ENCODE peak calls at places on chromosomes 6 and 20, in four cellular contexts. One of them, this sample, is unnamed.

GRCh38 chr6:119978274-119978889 is 628.8 kb upstream of the MAN1A1 start:
- DNase-seq in mesenchymal stem cell: peak; percentile 40
- DNase-seq in IMR-90: peak; percentile 26
- DNase-seq in neuronal stem cell: no peak
- DNase-seq in this sample: peak; percentile 45

GRCh38 chr20:16571333-16571732 is 1.9 kb downstream of the KIF16B start:
- DNase-seq in neuronal stem cell: no peak
- DNase-seq in mesenchymal stem cell: no peak
- DNase-seq in IMR-90: no peak
- DNase-seq in this sample: no peak

GRCh38 chr6:147506704-147507114 is 1.8 kb upstream of the SAMD5 start:
- DNase-seq in neuronal stem cell: peak; percentile 51
- DNase-seq in IMR-90: peak; percentile 45
- DNase-seq in mesenchymal stem cell: peak; percentile 59
- DNase-seq in this sample: peak; percentile 16

GRCh38 chr6:30732237-30732943 is 10.1 kb downstream of the FLOT1 start:
- DNase-seq in mesenchymal stem cell: no peak
- DNase-seq in IMR-90: no peak
- DNase-seq in neuronal stem cell: no peak
- DNase-seq in this sample: no peak

GRCh38 chr20:57589123-57589727 is 28.3 kb downstream of the PCK1 start:
- DNase-seq in IMR-90: no peak
- DNase-seq in mesenchymal stem cell: no peak
- DNase-seq in neuronal stem cell: no peak
- DNase-seq in this sample: no peak

GRCh38 chr6:52284131-52284459 is 447 bp downstream of the MCM3 start:
- DNase-seq in neuronal stem cell: peak; percentile 72
- DNase-seq in mesenchymal stem cell: peak; percentile 51
- DNase-seq in IMR-90: peak; percentile 10
- DNase-seq in this sample: peak; percentile 38

GRCh38 chr6:35602133-35602946 is 86.4 kb downstream of the FKBP5 start:
- DNase-seq in mesenchymal stem cell: peak; percentile 82
- DNase-seq in neuronal stem cell: no peak
- DNase-seq in IMR-90: peak; percentile 32
- DNase-seq in this sample: no peak

GRCh38 chr20:56420028-56420427 is 8.0 kb downstream of the CASS4 start:
- DNase-seq in neuronal stem cell: no peak
- DNase-seq in mesenchymal stem cell: no peak
- DNase-seq in IMR-90: no peak
- DNase-seq in this sample: no peak

GRCh38 chr6:106773482-106773881 is 144.1 kb downstream of the QRSL1 start:
- DNase-seq in mesenchymal stem cell: no peak
- DNase-seq in neuronal stem cell: no peak
- DNase-seq in IMR-90: no peak
- DNase-seq in this sample: peak; percentile 85

GRCh38 chr6:115441671-115442070 is 619.0 kb downstream of the FRK start:
- DNase-seq in neuronal stem cell: no peak
- DNase-seq in mesenchymal stem cell: no peak
- DNase-seq in IMR-90: no peak
- DNase-seq in this sample: no peak

GRCh38 chr6:156146891-156147290 is 630.3 kb upstream of the ARID1B start:
- DNase-seq in mesenchymal stem cell: no peak
- DNase-seq in neuronal stem cell: no peak
- DNase-seq in IMR-90: no peak
- DNase-seq in this sample: no peak

GRCh38 chr6:44804016-44804415 is 416.5 kb downstream of the CDC5L start:
- DNase-seq in mesenchymal stem cell: no peak
- DNase-seq in IMR-90: no peak
- DNase-seq in neuronal stem cell: no peak
- DNase-seq in this sample: peak; percentile 44

GRCh38 chr6:45714795-45715507 is 300.7 kb downstream of the CLIC5 start:
- DNase-seq in mesenchymal stem cell: peak; percentile 86
- DNase-seq in neuronal stem cell: peak; percentile 74
- DNase-seq in IMR-90: peak; percentile 91
- DNase-seq in this sample: peak; percentile 57

GRCh38 chr20:24406251-24406650 is 63.2 kb upstream of the SYNDIG1 start:
- DNase-seq in neuronal stem cell: no peak
- DNase-seq in IMR-90: no peak
- DNase-seq in mesenchymal stem cell: no peak
- DNase-seq in this sample: no peak

GRCh38 chr6:136438445-136438844 is 111.8 kb downstream of the MAP7 start:
- DNase-seq in neuronal stem cell: no peak
- DNase-seq in IMR-90: no peak
- DNase-seq in mesenchymal stem cell: no peak
- DNase-seq in this sample: no peak

GRCh38 chr20:50982372-50982771 is 23.8 kb downstream of the MOCS3 start:
- DNase-seq in mesenchymal stem cell: peak; percentile 81
- DNase-seq in neuronal stem cell: no peak
- DNase-seq in IMR-90: peak; percentile 68
- DNase-seq in this sample: peak; percentile 63

GRCh38 chr20:31605902-31606677 is 1.0 kb downstream of the ID1 start:
- DNase-seq in IMR-90: no peak
- DNase-seq in mesenchymal stem cell: peak; percentile 52
- DNase-seq in neuronal stem cell: no peak
- DNase-seq in this sample: no peak

GRCh38 chr6:43930440-43931154 is 160.6 kb downstream of the VEGFA start:
- DNase-seq in mesenchymal stem cell: no peak
- DNase-seq in neuronal stem cell: no peak
- DNase-seq in IMR-90: no peak
- DNase-seq in this sample: no peak

GRCh38 chr20:53718142-53718481 is 124.5 kb upstream of the ZNF217 start:
- DNase-seq in neuronal stem cell: no peak
- DNase-seq in IMR-90: no peak
- DNase-seq in mesenchymal stem cell: no peak
- DNase-seq in this sample: no peak

GRCh38 chr6:133447924-133448323 is 206.8 kb downstream of the EYA4 start:
- DNase-seq in neuronal stem cell: no peak
- DNase-seq in mesenchymal stem cell: peak; percentile 52
- DNase-seq in IMR-90: peak; percentile 83
- DNase-seq in this sample: peak; percentile 26

GRCh38 chr6:109580519-109580918 is 97.5 kb upstream of the ZBTB24 start:
- DNase-seq in neuronal stem cell: no peak
- DNase-seq in mesenchymal stem cell: peak; percentile 3
- DNase-seq in IMR-90: peak; percentile 20
- DNase-seq in this sample: peak; percentile 65
- H3K14ac ChIP-seq in neuronal stem cell: no peak overlapping the region
- H3K14ac ChIP-seq in mesenchymal stem cell: no peak overlapping the region
- H3K14ac ChIP-seq in IMR-90: no peak overlapping the region
- H3K14ac ChIP-seq in this sample: no peak overlapping the region

GRCh38 chr6:41673704-41674000 is 35.4 kb downstream of the MDFI start:
- DNase-seq in mesenchymal stem cell: no peak
- DNase-seq in neuronal stem cell: no peak
- DNase-seq in IMR-90: no peak
- DNase-seq in this sample: no peak

GRCh38 chr6:41670703-41671360 is 32.6 kb downstream of the MDFI start:
- DNase-seq in IMR-90: no peak
- DNase-seq in neuronal stem cell: no peak
- DNase-seq in mesenchymal stem cell: no peak
- DNase-seq in this sample: no peak

GRCh38 chr6:41672016-41672415 is 33.7 kb downstream of the MDFI start:
- DNase-seq in neuronal stem cell: no peak
- DNase-seq in mesenchymal stem cell: no peak
- DNase-seq in IMR-90: no peak
- DNase-seq in this sample: no peak

GRCh38 chr6:41672816-41673703 is 34.8 kb downstream of the MDFI start:
- DNase-seq in neuronal stem cell: no peak
- DNase-seq in IMR-90: no peak
- DNase-seq in mesenchymal stem cell: no peak
- DNase-seq in this sample: no peak

DNA sequence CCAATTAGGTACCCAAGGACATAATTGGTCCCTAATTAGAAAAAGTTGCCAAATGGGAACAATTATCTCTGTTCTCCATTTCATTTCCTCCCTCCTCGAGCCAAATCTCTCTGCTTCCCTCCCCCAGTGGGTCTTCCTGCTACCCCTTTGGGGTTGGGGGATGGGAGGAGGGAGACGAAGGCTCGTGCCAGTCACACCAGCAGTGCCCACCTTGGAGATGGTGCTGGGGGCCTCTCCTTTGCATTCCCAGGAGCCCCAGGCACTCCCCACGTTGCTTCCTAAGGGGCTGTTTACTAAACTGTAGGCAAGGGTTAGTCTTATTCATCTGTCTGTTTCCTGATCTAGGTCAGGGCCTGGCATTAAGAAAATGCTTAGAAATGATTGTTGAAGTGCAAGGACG is 33.1 kb downstream of the MDFI start:
- DNase-seq in mesenchymal stem cell: no peak
- DNase-seq in IMR-90: no peak
- DNase-seq in neuronal stem cell: no peak
- DNase-seq in this sample: no peak
- H3K4me2 ChIP-seq in mesenchymal stem cell: no peak overlapping the region
- H3K4me2 ChIP-seq in IMR-90: no peak overlapping the region
- H3K4me2 ChIP-seq in neuronal stem cell: no peak overlapping the region
- H3K4me2 ChIP-seq in this sample: no peak overlapping the region

GRCh38 chr6:34572585-34572984 is 16.5 kb upstream of the SPDEF start:
- DNase-seq in neuronal stem cell: no peak
- DNase-seq in IMR-90: no peak
- DNase-seq in mesenchymal stem cell: no peak
- DNase-seq in this sample: no peak

GRCh38 chr6:34576286-34576955 is 20.3 kb upstream of the SPDEF start:
- DNase-seq in neuronal stem cell: no peak
- DNase-seq in IMR-90: no peak
- DNase-seq in mesenchymal stem cell: peak; percentile 18
- DNase-seq in this sample: no peak

GRCh38 chr6:34575326-34575725 is 19.2 kb upstream of the SPDEF start:
- DNase-seq in mesenchymal stem cell: no peak
- DNase-seq in neuronal stem cell: no peak
- DNase-seq in IMR-90: no peak
- DNase-seq in this sample: no peak

GRCh38 chr6:34573567-34574183 is 17.5 kb upstream of the SPDEF start:
- DNase-seq in mesenchymal stem cell: no peak
- DNase-seq in neuronal stem cell: no peak
- DNase-seq in IMR-90: no peak
- DNase-seq in this sample: no peak

GRCh38 chr6:34574647-34575293 is 18.6 kb upstream of the SPDEF start:
- DNase-seq in mesenchymal stem cell: no peak
- DNase-seq in neuronal stem cell: no peak
- DNase-seq in IMR-90: no peak
- DNase-seq in this sample: no peak
- H3K14ac ChIP-seq in mesenchymal stem cell: no peak overlapping the region
- H3K14ac ChIP-seq in neuronal stem cell: no peak overlapping the region
- H3K14ac ChIP-seq in IMR-90: no peak overlapping the region
- H3K14ac ChIP-seq in this sample: no peak overlapping the region

GRCh38 chr6:8947900-8948299 is 512.6 kb upstream of the SLC35B3 start:
- DNase-seq in neuronal stem cell: no peak
- DNase-seq in IMR-90: no peak
- DNase-seq in mesenchymal stem cell: no peak
- DNase-seq in this sample: no peak
- H3K4me2 ChIP-seq in neuronal stem cell: no peak overlapping the region
- H3K4me2 ChIP-seq in IMR-90: no peak overlapping the region
- H3K4me2 ChIP-seq in mesenchymal stem cell: no peak overlapping the region
- H3K4me2 ChIP-seq in this sample: no peak overlapping the region

GRCh38 chr6:96104910-96105309 is 89.1 kb downstream of the FUT9 start:
- DNase-seq in mesenchymal stem cell: no peak
- DNase-seq in neuronal stem cell: no peak
- DNase-seq in IMR-90: no peak
- DNase-seq in this sample: peak; percentile 62
- H3K14ac ChIP-seq in mesenchymal stem cell: no peak overlapping the region
- H3K14ac ChIP-seq in neuronal stem cell: no peak overlapping the region
- H3K14ac ChIP-seq in IMR-90: no peak overlapping the region
- H3K14ac ChIP-seq in this sample: no peak overlapping the region

GRCh38 chr6:150787429-150787828 is 78.1 kb upstream of the MTHFD1L start:
- DNase-seq in IMR-90: no peak
- DNase-seq in neuronal stem cell: no peak
- DNase-seq in mesenchymal stem cell: no peak
- DNase-seq in this sample: no peak

GRCh38 chr6:150783818-150784217 is 81.7 kb upstream of the MTHFD1L start:
- DNase-seq in mesenchymal stem cell: no peak
- DNase-seq in neuronal stem cell: no peak
- DNase-seq in IMR-90: peak; percentile 15
- DNase-seq in this sample: no peak

GRCh38 chr6:150788135-150788534 is 77.4 kb upstream of the MTHFD1L start:
- DNase-seq in IMR-90: no peak
- DNase-seq in mesenchymal stem cell: no peak
- DNase-seq in neuronal stem cell: no peak
- DNase-seq in this sample: no peak
- H3K4me2 ChIP-seq in IMR-90: no peak overlapping the region
- H3K4me2 ChIP-seq in mesenchymal stem cell: no peak overlapping the region
- H3K4me2 ChIP-seq in neuronal stem cell: no peak overlapping the region
- H3K4me2 ChIP-seq in this sample: no peak overlapping the region

GRCh38 chr6:157990321-157991066 is 8.8 kb downstream of the SYNJ2 start:
- DNase-seq in mesenchymal stem cell: no peak
- DNase-seq in IMR-90: no peak
- DNase-seq in neuronal stem cell: no peak
- DNase-seq in this sample: no peak
- H3K14ac ChIP-seq in mesenchymal stem cell: no peak overlapping the region
- H3K14ac ChIP-seq in IMR-90: peak overlapping the region; percentile 13
- H3K14ac ChIP-seq in neuronal stem cell: no peak overlapping the region
- H3K14ac ChIP-seq in this sample: no peak overlapping the region

DNA sequence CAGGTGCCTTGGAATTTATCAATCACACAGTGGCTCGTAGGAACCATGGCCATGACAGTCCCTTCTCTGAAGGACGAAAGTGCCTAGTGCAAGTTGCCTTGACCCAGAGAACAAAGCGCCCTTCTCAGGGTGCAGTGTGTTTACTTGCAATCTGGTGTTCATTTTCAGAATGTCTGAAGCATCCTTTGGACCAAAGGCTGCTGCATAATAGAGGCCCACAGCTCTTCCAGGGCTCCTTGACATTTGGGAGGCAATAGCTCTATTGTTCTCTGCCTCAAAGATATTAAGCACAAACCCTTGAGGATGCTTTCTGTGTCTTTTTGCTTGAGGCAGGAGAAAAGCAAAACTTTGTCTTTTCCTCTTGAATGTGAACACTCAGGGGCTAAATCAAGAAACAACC is 495.2 kb downstream of the CDH26 start:
- DNase-seq in mesenchymal stem cell: no peak
- DNase-seq in IMR-90: no peak
- DNase-seq in neuronal stem cell: no peak
- DNase-seq in this sample: no peak
- H3K4me2 ChIP-seq in mesenchymal stem cell: no peak overlapping the region
- H3K4me2 ChIP-seq in IMR-90: no peak overlapping the region
- H3K4me2 ChIP-seq in neuronal stem cell: no peak overlapping the region
- H3K4me2 ChIP-seq in this sample: no peak overlapping the region

This sample was measured in trophoblast cell.